ENCODE peak calls at places on chromosomes 6 and 20, in seven cellular contexts. V is AG04449, S is lower leg skin, M is choroid plexus epithelial cell, T is esophagus squamous epithelium, N is tibial artery, W is progenitor cell of endocrine pancreas. Q is an unnamed sample.

GRCh38 chr6:40997256-40997957 is 41.6 kb downstream of the UNC5CL start:
- DNase-seq in V (peak; percentile 28), S (no peak), M (peak; percentile 79), T (no peak), N (no peak), W (peak; percentile 24), Q (peak; percentile 88)

GRCh38 chr6:142155895-142156757 is 9.1 kb downstream of the VTA1 start:
- DNase-seq in V (no peak), S (no peak), M (peak; percentile 54), T (no peak), N (no peak), W (no peak), Q (peak; percentile 47)

GRCh38 chr20:8658103-8658502 is 410.8 kb upstream of the PLCB4 start:
- DNase-seq in V (no peak), S (no peak), M (no peak), T (no peak), N (no peak), W (no peak), Q (no peak)

GRCh38 chr20:59006167-59006863 is 739 bp downstream of the CTSZ start:
- DNase-seq in V (no peak), S (peak; percentile 87), M (no peak), T (no peak), N (no peak), W (no peak), Q (no peak)

GRCh38 chr20:843908-844307 is 10.4 kb downstream of the FAM110A start:
- DNase-seq in V (no peak), S (no peak), M (no peak), T (no peak), N (no peak), W (no peak), Q (no peak)

GRCh38 chr20:39214778-39215177 is 252.6 kb downstream of the DHX35 start:
- DNase-seq in V (no peak), S (no peak), M (no peak), T (no peak), N (no peak), W (no peak), Q (no peak)

GRCh38 chr6:156396068-156396771 is 381.0 kb upstream of the ARID1B start:
- DNase-seq in V (no peak), S (no peak), M (no peak), T (no peak), N (no peak), W (no peak), Q (no peak)

GRCh38 chr20:10861086-10861485 is 187.3 kb upstream of the JAG1 start:
- DNase-seq in V (peak; percentile 68), S (no peak), M (peak; percentile 81), T (no peak), N (no peak), W (no peak), Q (peak; percentile 87)

GRCh38 chr6:84356907-84357306 is 129.5 kb upstream of the CEP162 start:
- DNase-seq in V (no peak), S (no peak), M (no peak), T (no peak), N (no peak), W (no peak), Q (no peak)

GRCh38 chr6:130955755-130956154 is 107.3 kb downstream of the EPB41L2 start:
- DNase-seq in V (no peak), S (no peak), M (no peak), T (no peak), N (no peak), W (no peak), Q (no peak)

GRCh38 chr6:84635081-84635745 is 129.2 kb downstream of the TBX18 start:
- DNase-seq in V (no peak), S (no peak), M (peak; percentile 79), T (no peak), N (no peak), W (no peak), Q (peak; percentile 63)

GRCh38 chr6:33213166-33213988 is 5.1 kb downstream of the RING1 start:
- DNase-seq in V (no peak), S (peak; percentile 87), M (no peak), T (no peak), N (no peak), W (no peak), Q (no peak)

GRCh38 chr6:124961784-124962611 is at the start of gene RNF217:
- DNase-seq in V (no peak), S (peak; percentile 91), M (peak; percentile 79), T (no peak), N (peak; percentile 69), W (peak; percentile 62), Q (peak; percentile 75)

GRCh38 chr20:46316984-46317684 is 8.8 kb upstream of the CDH22 start:
- DNase-seq in V (no peak), S (no peak), M (no peak), T (no peak), N (no peak), W (no peak), Q (no peak)

GRCh38 chr6:118859517-118860064 is 34.4 kb upstream of the ASF1A start:
- DNase-seq in V (no peak), S (no peak), M (no peak), T (no peak), N (no peak), W (no peak), Q (no peak)

GRCh38 chr6:87700729-87701675 is 1.0 kb downstream of the AKIRIN2 start:
- DNase-seq in V (no peak), S (peak; percentile 90), M (peak; percentile 53), T (no peak), N (no peak), W (peak; percentile 33), Q (peak; percentile 67)

GRCh38 chr20:41072099-41072798 is 43.6 kb downstream of the TOP1 start:
- DNase-seq in V (peak; percentile 50), S (no peak), M (peak; percentile 88), T (no peak), N (peak; percentile 59), W (no peak), Q (peak; percentile 85)

GRCh38 chr6:122400467-122401089 is 1.1 kb downstream of the HSF2 start:
- DNase-seq in V (no peak), S (no peak), M (no peak), T (no peak), N (no peak), W (no peak), Q (no peak)

GRCh38 chr6:111113731-111114438 is 26.6 kb downstream of the SLC16A10 start:
- DNase-seq in V (no peak), S (no peak), M (peak; percentile 83), T (no peak), N (peak; percentile 37), W (no peak), Q (peak; percentile 69)

GRCh38 chr20:11048739-11049138 is 374.9 kb upstream of the JAG1 start:
- DNase-seq in V (no peak), S (no peak), M (no peak), T (no peak), N (no peak), W (no peak), Q (no peak)

GRCh38 chr6:119895626-119896025 is 546.1 kb upstream of the MAN1A1 start:
- DNase-seq in V (no peak), S (no peak), M (no peak), T (no peak), N (no peak), W (no peak), Q (no peak)

GRCh38 chr20:53408728-53409157 is 184.9 kb downstream of the ZNF217 start:
- DNase-seq in V (no peak), S (no peak), M (peak; percentile 11), T (no peak), N (peak; percentile 26), W (no peak), Q (no peak)

GRCh38 chr6:31547727-31548422 is 467 bp downstream of the NFKBIL1 start:
- DNase-seq in V (no peak), S (no peak), M (no peak), T (no peak), N (no peak), W (no peak), Q (no peak)

GRCh38 chr6:4341078-4341797 is 205.9 kb upstream of the ECI2 start:
- DNase-seq in V (no peak), S (no peak), M (no peak), T (no peak), N (no peak), W (no peak), Q (no peak)

GRCh38 chr20:63624486-63624885 is 2.4 kb downstream of the GMEB2 start:
- DNase-seq in V (no peak), S (no peak), M (peak; percentile 86), T (no peak), N (no peak), W (no peak), Q (peak; percentile 37)

GRCh38 chr20:49167811-49168507 is 20.2 kb downstream of the STAU1 start:
- DNase-seq in V (no peak), S (no peak), M (no peak), T (no peak), N (no peak), W (no peak), Q (no peak)

GRCh38 chr6:35691027-35691824 is 2.5 kb upstream of the FKBP5 start:
- DNase-seq in V (no peak), S (peak; percentile 98), M (peak; percentile 91), T (no peak), N (peak; percentile 97), W (no peak), Q (no peak)

GRCh38 chr6:127100510-127101140 is 17.8 kb upstream of the RSPO3 start:
- DNase-seq in V (no peak), S (no peak), M (peak; percentile 64), T (no peak), N (no peak), W (no peak), Q (peak; percentile 42)
- TF ChIP-seq CTCF in V (peak; percentile 14), S (no peak), M (peak; percentile 54), T (peak; percentile 6), N (no peak), W (peak; percentile 48), Q (peak; percentile 39)

GRCh38 chr6:158958504-158959386 is 41.3 kb downstream of the RSPH3 start:
- DNase-seq in V (no peak), S (no peak), M (no peak), T (no peak), N (no peak), W (no peak), Q (no peak)
- TF ChIP-seq CTCF in V (no peak), S (no peak), M (no peak), T (no peak), N (no peak), W (no peak), Q (no peak)

DNA sequence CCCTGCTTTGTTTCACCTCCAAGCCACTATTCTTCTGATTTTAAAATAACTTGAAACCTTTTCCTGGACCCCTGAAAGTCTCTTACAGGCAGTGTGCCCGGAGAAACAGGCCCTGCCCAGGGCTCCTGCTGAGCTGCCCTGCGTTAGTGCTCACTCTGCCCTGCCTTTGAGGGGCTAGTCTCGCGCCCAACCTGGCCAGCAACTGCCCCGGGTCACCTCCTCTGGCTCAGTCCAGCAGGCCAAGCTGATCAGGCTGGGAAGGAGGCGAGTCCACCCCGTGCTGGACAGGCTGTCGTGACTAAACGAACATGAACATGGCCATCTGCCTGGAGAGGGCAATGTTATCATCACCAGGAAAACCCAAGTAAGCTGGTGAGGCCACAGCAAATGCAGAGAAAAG is 245.4 kb downstream of the ANKRD60 start:
- DNase-seq in V (no peak), S (no peak), M (no peak), T (no peak), N (no peak), W (no peak), Q (no peak)
- TF ChIP-seq CTCF in V (no peak), S (no peak), M (no peak), T (no peak), N (no peak), W (no peak), Q (no peak)

DNA sequence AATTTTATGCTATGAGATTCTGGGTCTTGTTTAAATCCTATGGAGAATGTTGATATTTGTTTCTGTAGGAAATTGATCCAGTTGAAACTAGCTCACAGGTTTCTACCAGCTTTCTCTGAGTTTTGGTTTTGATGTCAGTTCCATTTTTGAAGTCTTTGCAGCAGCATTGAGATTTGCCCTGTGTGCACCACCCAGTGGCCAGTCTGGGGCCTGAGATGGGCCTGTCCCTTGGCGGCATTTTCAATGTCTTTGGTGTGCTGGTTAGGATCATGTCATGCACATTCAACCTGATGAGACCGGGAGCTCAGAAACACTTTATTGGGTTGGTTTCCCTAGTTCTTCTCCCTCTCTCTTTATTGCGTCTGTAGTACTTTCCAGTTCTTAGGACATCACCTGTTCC is 395.2 kb upstream of the MAP3K7 start:
- DNase-seq in V (no peak), S (no peak), M (no peak), T (no peak), N (no peak), W (no peak), Q (no peak)
- TF ChIP-seq CTCF in V (no peak), S (no peak), M (no peak), T (no peak), N (no peak), W (no peak), Q (no peak)